ENCODE peak calls at places on chromosomes 3 and 15, in six cellular contexts. One of them, this sample, is unnamed.

GRCh38 chr3:3110299-3110630 is at the start of gene IL5RA:
- DNase-seq in psoas muscle: no peak
- DNase-seq in IMR-90: no peak
- DNase-seq in NT2/D1: no peak
- DNase-seq in astrocyte of the spinal cord: no peak
- DNase-seq in iPS DF 6.9: peak; percentile 7
- DNase-seq in this sample: no peak

GRCh38 chr3:14472471-14473351 is 67.4 kb downstream of the GRIP2 start:
- DNase-seq in psoas muscle: no peak
- DNase-seq in IMR-90: peak; percentile 92
- DNase-seq in NT2/D1: peak; percentile 63
- DNase-seq in astrocyte of the spinal cord: peak; percentile 90
- DNase-seq in iPS DF 6.9: no peak
- DNase-seq in this sample: no peak

GRCh38 chr3:87001699-87002098 is 10.8 kb upstream of the VGLL3 start:
- DNase-seq in psoas muscle: no peak
- DNase-seq in IMR-90: no peak
- DNase-seq in NT2/D1: no peak
- DNase-seq in astrocyte of the spinal cord: no peak
- DNase-seq in iPS DF 6.9: no peak
- DNase-seq in this sample: no peak

GRCh38 chr3:116579843-116580242 is 129.7 kb upstream of the TUSC7 start:
- DNase-seq in psoas muscle: no peak
- DNase-seq in IMR-90: peak; percentile 20
- DNase-seq in NT2/D1: peak; percentile 9
- DNase-seq in astrocyte of the spinal cord: peak; percentile 25
- DNase-seq in iPS DF 6.9: no peak
- DNase-seq in this sample: no peak

GRCh38 chr3:105594219-105594618 is 227.5 kb downstream of the ALCAM start:
- DNase-seq in psoas muscle: no peak
- DNase-seq in IMR-90: peak; percentile 76
- DNase-seq in NT2/D1: no peak
- DNase-seq in astrocyte of the spinal cord: no peak
- DNase-seq in iPS DF 6.9: no peak
- DNase-seq in this sample: no peak

GRCh38 chr3:110773413-110773954 is 298.1 kb upstream of the NECTIN3 start:
- DNase-seq in psoas muscle: no peak
- DNase-seq in IMR-90: peak; percentile 98
- DNase-seq in NT2/D1: no peak
- DNase-seq in astrocyte of the spinal cord: peak; percentile 85
- DNase-seq in iPS DF 6.9: no peak
- DNase-seq in this sample: no peak

GRCh38 chr3:31170932-31171670 is 276.6 kb upstream of the GADL1 start:
- DNase-seq in psoas muscle: no peak
- DNase-seq in IMR-90: peak; percentile 91
- DNase-seq in NT2/D1: no peak
- DNase-seq in astrocyte of the spinal cord: peak; percentile 97
- DNase-seq in iPS DF 6.9: no peak
- DNase-seq in this sample: no peak

GRCh38 chr15:85649372-85649771 is 145.4 kb downstream of the KLHL25 start:
- DNase-seq in psoas muscle: no peak
- DNase-seq in IMR-90: peak; percentile 90
- DNase-seq in NT2/D1: peak; percentile 3
- DNase-seq in astrocyte of the spinal cord: peak; percentile 73
- DNase-seq in iPS DF 6.9: no peak
- DNase-seq in this sample: no peak

GRCh38 chr3:52216585-52217408 is 8.6 kb downstream of the TLR9 start:
- DNase-seq in psoas muscle: peak; percentile 74
- DNase-seq in IMR-90: peak; percentile 79
- DNase-seq in NT2/D1: no peak
- DNase-seq in astrocyte of the spinal cord: peak; percentile 79
- DNase-seq in iPS DF 6.9: no peak
- DNase-seq in this sample: no peak

GRCh38 chr3:140177943-140178342 is 243.0 kb downstream of the CLSTN2 start:
- DNase-seq in psoas muscle: no peak
- DNase-seq in IMR-90: no peak
- DNase-seq in NT2/D1: no peak
- DNase-seq in astrocyte of the spinal cord: no peak
- DNase-seq in iPS DF 6.9: no peak
- DNase-seq in this sample: no peak

GRCh38 chr3:120418866-120419490 is 31.8 kb downstream of the FSTL1 start:
- DNase-seq in psoas muscle: no peak
- DNase-seq in IMR-90: no peak
- DNase-seq in NT2/D1: peak; percentile 27
- DNase-seq in astrocyte of the spinal cord: no peak
- DNase-seq in iPS DF 6.9: peak; percentile 45
- DNase-seq in this sample: no peak

GRCh38 chr3:120415756-120416155 is 35.0 kb downstream of the FSTL1 start:
- DNase-seq in psoas muscle: no peak
- DNase-seq in IMR-90: no peak
- DNase-seq in NT2/D1: no peak
- DNase-seq in astrocyte of the spinal cord: no peak
- DNase-seq in iPS DF 6.9: no peak
- DNase-seq in this sample: no peak

GRCh38 chr3:120418446-120418845 is 32.3 kb downstream of the FSTL1 start:
- DNase-seq in psoas muscle: no peak
- DNase-seq in IMR-90: no peak
- DNase-seq in NT2/D1: no peak
- DNase-seq in astrocyte of the spinal cord: no peak
- DNase-seq in iPS DF 6.9: no peak
- DNase-seq in this sample: no peak

GRCh38 chr3:120416868-120417267 is 33.9 kb downstream of the FSTL1 start:
- DNase-seq in psoas muscle: peak; percentile 18
- DNase-seq in IMR-90: no peak
- DNase-seq in NT2/D1: no peak
- DNase-seq in astrocyte of the spinal cord: no peak
- DNase-seq in iPS DF 6.9: no peak
- DNase-seq in this sample: no peak

GRCh38 chr3:120417272-120417911 is 33.4 kb downstream of the FSTL1 start:
- DNase-seq in psoas muscle: peak; percentile 88
- DNase-seq in IMR-90: peak; percentile 99
- DNase-seq in NT2/D1: peak; percentile 84
- DNase-seq in astrocyte of the spinal cord: peak; percentile 99
- DNase-seq in iPS DF 6.9: peak; percentile 92
- DNase-seq in this sample: peak; percentile 97
- H3K4me3 ChIP-seq in psoas muscle: peak overlapping the region; percentile 57
- H3K4me3 ChIP-seq in IMR-90: no peak overlapping the region
- H3K4me3 ChIP-seq in NT2/D1: no peak overlapping the region
- H3K4me3 ChIP-seq in astrocyte of the spinal cord: no peak overlapping the region
- H3K4me3 ChIP-seq in iPS DF 6.9: no peak overlapping the region
- H3K4me3 ChIP-seq in this sample: peak overlapping the region; percentile 33

GRCh38 chr3:72077473-72078259 is 292.7 kb upstream of the PROK2 start:
- DNase-seq in psoas muscle: no peak
- DNase-seq in IMR-90: no peak
- DNase-seq in NT2/D1: no peak
- DNase-seq in astrocyte of the spinal cord: no peak
- DNase-seq in iPS DF 6.9: no peak
- DNase-seq in this sample: no peak
- H3K4me3 ChIP-seq in psoas muscle: no peak overlapping the region
- H3K4me3 ChIP-seq in IMR-90: no peak overlapping the region
- H3K4me3 ChIP-seq in NT2/D1: no peak overlapping the region
- H3K4me3 ChIP-seq in astrocyte of the spinal cord: no peak overlapping the region
- H3K4me3 ChIP-seq in iPS DF 6.9: no peak overlapping the region
- H3K4me3 ChIP-seq in this sample: no peak overlapping the region

DNA sequence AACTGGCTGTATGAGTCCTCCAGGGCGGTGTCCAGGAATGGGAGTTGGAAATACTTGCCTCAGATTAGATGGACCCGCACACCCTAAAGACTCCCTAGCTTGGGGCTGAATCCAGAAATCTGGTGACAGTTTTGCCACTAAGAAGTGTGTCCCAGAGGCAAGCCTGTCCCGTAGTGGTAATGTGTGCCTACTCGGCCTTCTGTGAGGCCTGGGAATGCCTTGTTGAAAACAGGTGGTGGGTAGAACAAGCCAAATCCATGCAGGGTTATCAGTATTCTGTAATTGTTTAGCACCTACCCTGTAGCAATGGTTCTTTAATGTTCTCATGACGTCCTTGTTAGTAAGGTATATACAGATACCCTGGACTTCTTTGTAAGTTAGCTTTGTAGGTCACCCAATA is 1.6 kb downstream of the C3orf52 start:
- DNase-seq in psoas muscle: no peak
- DNase-seq in IMR-90: no peak
- DNase-seq in NT2/D1: no peak
- DNase-seq in astrocyte of the spinal cord: no peak
- DNase-seq in iPS DF 6.9: no peak
- DNase-seq in this sample: no peak
- H3K4me3 ChIP-seq in psoas muscle: no peak overlapping the region
- H3K4me3 ChIP-seq in IMR-90: no peak overlapping the region
- H3K4me3 ChIP-seq in NT2/D1: peak overlapping the region; percentile 68
- H3K4me3 ChIP-seq in astrocyte of the spinal cord: peak overlapping the region; percentile 73
- H3K4me3 ChIP-seq in iPS DF 6.9: no peak overlapping the region
- H3K4me3 ChIP-seq in this sample: no peak overlapping the region

GRCh38 chr3:127002195-127003174 is 19.6 kb downstream of the PLXNA1 start:
- DNase-seq in psoas muscle: peak; percentile 89
- DNase-seq in IMR-90: peak; percentile 89
- DNase-seq in NT2/D1: peak; percentile 93
- DNase-seq in astrocyte of the spinal cord: peak; percentile 93
- DNase-seq in iPS DF 6.9: peak; percentile 70
- DNase-seq in this sample: peak; percentile 94
- H3K4me3 ChIP-seq in psoas muscle: no peak overlapping the region
- H3K4me3 ChIP-seq in IMR-90: no peak overlapping the region
- H3K4me3 ChIP-seq in NT2/D1: no peak overlapping the region
- H3K4me3 ChIP-seq in astrocyte of the spinal cord: no peak overlapping the region
- H3K4me3 ChIP-seq in iPS DF 6.9: no peak overlapping the region
- H3K4me3 ChIP-seq in this sample: peak overlapping the region; percentile 27

This sample was measured in tibial artery.